ENCODE peak calls at places on chromosomes 7 and 10, in six cellular contexts. One of them, this sample, is unnamed.

GRCh38 chr10:58963101-58963534 is 213.3 kb upstream of the PHYHIPL start:
- DNase-seq in GM12891: no peak
- DNase-seq in testis: no peak
- DNase-seq in GM12892: no peak
- DNase-seq in H1: no peak
- DNase-seq in uterus: no peak
- DNase-seq in this sample: peak; percentile 21

GRCh38 chr10:52740913-52741675 is 31.5 kb downstream of the MBL2 start:
- DNase-seq in uterus: no peak
- DNase-seq in GM12891: no peak
- DNase-seq in testis: peak; percentile 76
- DNase-seq in GM12892: no peak
- DNase-seq in H1: peak; percentile 31
- DNase-seq in this sample: peak; percentile 44

GRCh38 chr7:22121702-22122474 is 176.2 kb upstream of the CDCA7L start:
- DNase-seq in GM12892: no peak
- DNase-seq in uterus: peak; percentile 44
- DNase-seq in testis: peak; percentile 60
- DNase-seq in GM12891: no peak
- DNase-seq in H1: no peak
- DNase-seq in this sample: no peak

GRCh38 chr10:30456262-30456661 is 22.3 kb downstream of the MAP3K8 start:
- DNase-seq in uterus: no peak
- DNase-seq in GM12892: no peak
- DNase-seq in H1: no peak
- DNase-seq in GM12891: no peak
- DNase-seq in testis: no peak
- DNase-seq in this sample: no peak

GRCh38 chr10:10778959-10779358 is 238.7 kb upstream of the CELF2 start:
- DNase-seq in testis: no peak
- DNase-seq in H1: no peak
- DNase-seq in GM12891: no peak
- DNase-seq in uterus: no peak
- DNase-seq in GM12892: no peak
- DNase-seq in this sample: no peak

GRCh38 chr7:38054199-38054598 is 123.8 kb upstream of the STARD3NL start:
- DNase-seq in GM12891: no peak
- DNase-seq in GM12892: no peak
- DNase-seq in uterus: no peak
- DNase-seq in H1: no peak
- DNase-seq in testis: peak; percentile 30
- DNase-seq in this sample: no peak

GRCh38 chr10:99461230-99461629 is 30.8 kb upstream of the GOT1 start:
- DNase-seq in testis: no peak
- DNase-seq in H1: no peak
- DNase-seq in GM12892: no peak
- DNase-seq in GM12891: no peak
- DNase-seq in uterus: no peak
- DNase-seq in this sample: no peak

GRCh38 chr7:149865437-149865836 is 8.3 kb upstream of the ATP6V0E2 start:
- DNase-seq in GM12891: no peak
- DNase-seq in GM12892: no peak
- DNase-seq in uterus: no peak
- DNase-seq in testis: no peak
- DNase-seq in H1: no peak
- DNase-seq in this sample: no peak

GRCh38 chr10:47024399-47025252 is 113.4 kb downstream of the PTPN20 start:
- DNase-seq in GM12891: peak; percentile 78
- DNase-seq in H1: peak; percentile 33
- DNase-seq in GM12892: peak; percentile 72
- DNase-seq in testis: peak; percentile 75
- DNase-seq in uterus: peak; percentile 53
- DNase-seq in this sample: peak; percentile 69

GRCh38 chr7:23106491-23106800 is 861 bp downstream of the KLHL7 start:
- DNase-seq in GM12891: no peak
- DNase-seq in uterus: no peak
- DNase-seq in testis: peak; percentile 75
- DNase-seq in GM12892: peak; percentile 16
- DNase-seq in H1: no peak
- DNase-seq in this sample: no peak

GRCh38 chr10:32981760-32982159 is 23.7 kb upstream of the ITGB1 start:
- DNase-seq in uterus: peak; percentile 65
- DNase-seq in testis: no peak
- DNase-seq in H1: no peak
- DNase-seq in GM12891: no peak
- DNase-seq in GM12892: no peak
- DNase-seq in this sample: no peak

GRCh38 chr7:120276720-120277119 is 3.7 kb downstream of the KCND2 start:
- DNase-seq in uterus: no peak
- DNase-seq in testis: no peak
- DNase-seq in GM12891: no peak
- DNase-seq in H1: no peak
- DNase-seq in GM12892: no peak
- DNase-seq in this sample: no peak

GRCh38 chr7:48173983-48174382 is 2.7 kb downstream of the ABCA13 start:
- DNase-seq in uterus: no peak
- DNase-seq in testis: no peak
- DNase-seq in GM12891: no peak
- DNase-seq in H1: no peak
- DNase-seq in GM12892: no peak
- DNase-seq in this sample: no peak

GRCh38 chr7:25124485-25125136 is 449 bp downstream of the CYCS start:
- DNase-seq in uterus: no peak
- DNase-seq in GM12892: no peak
- DNase-seq in H1: no peak
- DNase-seq in GM12891: no peak
- DNase-seq in testis: no peak
- DNase-seq in this sample: no peak

GRCh38 chr7:28093617-28094232 is 86.9 kb downstream of the JAZF1 start:
- DNase-seq in GM12891: peak; percentile 34
- DNase-seq in H1: peak; percentile 67
- DNase-seq in testis: peak; percentile 94
- DNase-seq in uterus: peak; percentile 83
- DNase-seq in GM12892: no peak
- DNase-seq in this sample: peak; percentile 62

GRCh38 chr7:79692015-79692414 is 238.5 kb upstream of the MAGI2 start:
- DNase-seq in uterus: no peak
- DNase-seq in H1: no peak
- DNase-seq in testis: no peak
- DNase-seq in GM12891: no peak
- DNase-seq in GM12892: no peak
- DNase-seq in this sample: no peak

GRCh38 chr7:155808551-155809331 is 3.5 kb downstream of the SHH start:
- DNase-seq in GM12892: no peak
- DNase-seq in uterus: no peak
- DNase-seq in GM12891: no peak
- DNase-seq in H1: no peak
- DNase-seq in testis: no peak
- DNase-seq in this sample: peak; percentile 54

DNA sequence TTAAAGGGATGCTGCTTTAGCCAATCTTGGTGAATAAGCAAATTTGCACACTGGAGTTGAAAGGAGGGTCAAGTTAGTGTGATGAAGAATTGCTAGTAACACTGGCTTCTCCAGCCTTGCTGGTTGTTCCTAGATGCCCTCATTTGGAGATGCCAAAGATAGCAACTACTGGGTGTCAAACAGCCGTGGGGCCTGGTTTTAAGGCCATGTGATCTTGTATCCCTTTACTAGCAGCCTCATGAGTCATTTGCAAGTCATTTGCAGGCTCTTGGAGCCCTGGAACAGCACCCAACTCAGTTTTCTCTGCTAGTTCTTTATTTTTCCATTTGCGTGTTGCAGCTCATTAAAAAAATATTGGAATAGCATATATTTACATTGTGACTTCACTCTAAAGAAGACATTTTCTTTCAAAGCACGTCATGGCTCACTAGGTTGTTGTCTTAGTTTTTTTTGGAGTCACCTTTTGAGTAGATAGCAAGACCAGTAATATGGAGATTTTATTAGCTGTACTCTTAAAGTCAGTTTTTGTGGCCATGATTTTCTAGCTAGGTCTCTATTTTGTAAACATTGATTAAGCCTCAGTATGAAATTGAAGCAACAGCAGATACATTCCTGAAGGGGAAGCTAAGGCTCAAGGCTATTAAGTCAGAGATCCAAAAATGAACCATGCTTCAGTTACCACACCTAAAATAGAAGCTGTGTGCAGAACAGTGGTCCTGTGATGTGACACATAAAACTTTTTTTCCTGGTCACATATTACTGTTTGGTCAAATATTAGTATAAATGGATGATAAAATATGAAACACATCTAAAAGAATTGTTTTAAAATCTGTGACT is 1.3 kb downstream of the LSMEM1 start:
- DNase-seq in GM12891: no peak
- DNase-seq in testis: no peak
- DNase-seq in GM12892: no peak
- DNase-seq in H1: peak; percentile 13
- DNase-seq in uterus: peak; percentile 45
- DNase-seq in this sample: peak; percentile 39
- TF ChIP-seq POLR2A in GM12891: no peak
- TF ChIP-seq POLR2A in testis: no peak
- TF ChIP-seq POLR2A in GM12892: no peak
- TF ChIP-seq POLR2A in H1: no peak
- TF ChIP-seq POLR2A in uterus: no peak
- TF ChIP-seq POLR2A in this sample: no peak

DNA sequence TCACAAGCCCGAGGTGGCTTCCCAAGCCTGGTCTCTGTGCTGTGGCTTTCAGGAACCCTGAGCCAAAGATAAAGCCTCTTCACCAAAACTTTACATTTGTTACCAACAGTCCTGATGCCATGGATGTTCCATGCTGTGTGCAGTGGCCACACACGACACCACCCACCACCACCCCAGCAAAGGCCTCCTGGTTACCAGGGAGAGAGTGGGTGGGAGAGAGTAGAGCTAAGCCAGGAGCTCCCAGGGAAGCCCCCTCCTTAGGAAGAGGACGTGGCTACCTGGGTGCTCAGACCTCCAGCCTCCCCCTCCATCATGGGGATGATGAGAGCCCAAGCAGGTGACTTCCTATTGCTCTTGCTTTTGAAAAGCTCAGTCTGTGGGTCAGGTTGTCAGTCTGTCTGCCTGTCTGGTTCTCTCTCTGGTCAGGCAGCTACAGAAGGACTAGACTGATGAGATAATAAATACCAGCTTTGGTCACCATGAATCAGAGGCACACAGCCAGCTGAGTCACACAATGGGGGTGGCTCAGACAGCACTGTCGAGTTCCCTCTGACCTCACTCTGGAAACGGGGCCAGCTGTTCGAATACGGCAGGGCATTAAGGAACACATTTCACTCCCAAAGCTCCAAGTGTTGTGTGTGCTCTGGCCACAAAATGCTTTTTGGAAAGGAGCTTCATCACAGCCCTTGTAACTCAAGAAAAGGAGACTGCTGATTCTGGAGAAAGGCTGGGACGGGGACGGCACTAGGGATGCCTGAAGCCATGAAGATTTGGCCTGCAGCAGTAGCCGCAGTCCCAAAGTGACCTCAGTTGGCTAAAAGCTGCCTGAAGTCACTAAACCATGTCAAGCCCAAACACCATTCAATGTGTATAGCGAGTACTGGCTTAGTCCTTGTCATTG is 166.0 kb downstream of the FANK1 start:
- DNase-seq in testis: peak; percentile 58
- DNase-seq in GM12891: no peak
- DNase-seq in uterus: peak; percentile 62
- DNase-seq in GM12892: no peak
- DNase-seq in H1: no peak
- DNase-seq in this sample: peak; percentile 89
- TF ChIP-seq POLR2A in testis: no peak
- TF ChIP-seq POLR2A in GM12891: no peak
- TF ChIP-seq POLR2A in uterus: no peak
- TF ChIP-seq POLR2A in GM12892: no peak
- TF ChIP-seq POLR2A in H1: no peak
- TF ChIP-seq POLR2A in this sample: no peak

DNA sequence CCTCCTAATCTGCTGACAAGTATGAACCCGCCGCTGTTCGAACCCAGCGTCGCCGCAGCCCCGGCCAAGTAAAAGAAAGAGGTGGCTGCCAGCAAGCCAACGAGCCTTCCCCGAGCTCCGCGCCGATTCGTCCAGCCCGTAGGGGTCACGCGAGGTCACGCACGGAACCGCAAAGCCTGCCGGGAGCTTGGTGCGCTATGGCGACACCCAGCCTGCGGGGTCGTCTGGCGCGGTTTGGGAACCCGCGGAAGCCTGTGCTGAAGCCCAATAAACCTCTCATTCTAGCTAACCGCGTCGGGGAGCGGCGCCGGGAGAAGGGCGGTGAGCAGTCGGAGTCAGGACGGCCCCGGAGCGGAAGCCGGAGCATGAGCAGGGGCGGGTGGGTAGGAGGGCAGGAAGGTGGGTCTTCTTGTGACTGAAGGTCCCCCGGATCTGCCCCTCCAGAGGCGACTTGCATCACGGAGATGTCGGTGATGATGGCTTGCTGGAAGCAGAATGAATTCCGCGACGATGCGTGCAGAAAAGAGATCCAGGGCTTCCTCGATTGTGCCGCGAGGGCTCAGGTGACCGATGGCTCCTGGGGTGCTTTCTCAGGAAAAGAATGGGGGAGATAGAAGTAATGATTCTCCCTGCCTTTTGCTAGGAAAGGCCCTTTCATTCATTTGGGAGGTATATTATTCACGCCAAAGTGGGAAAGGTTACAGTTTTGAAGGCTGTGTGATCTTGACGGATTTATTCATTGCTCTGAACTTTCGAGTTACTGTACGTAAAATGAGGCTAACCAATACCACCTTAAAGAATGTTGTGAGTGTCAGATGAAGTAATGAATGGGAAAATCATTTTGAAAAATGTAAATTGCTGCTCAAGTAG is at the start of gene CHCHD1:
- DNase-seq in GM12891: peak; percentile 81
- DNase-seq in H1: peak; percentile 47
- DNase-seq in testis: peak; percentile 94
- DNase-seq in GM12892: peak; percentile 88
- DNase-seq in uterus: peak; percentile 89
- DNase-seq in this sample: peak; percentile 94
- TF ChIP-seq POLR2A in GM12891: peak; percentile 89
- TF ChIP-seq POLR2A in H1: peak; percentile 93
- TF ChIP-seq POLR2A in testis: no peak
- TF ChIP-seq POLR2A in GM12892: peak; percentile 95
- TF ChIP-seq POLR2A in uterus: no peak
- TF ChIP-seq POLR2A in this sample: peak; percentile 83

DNA sequence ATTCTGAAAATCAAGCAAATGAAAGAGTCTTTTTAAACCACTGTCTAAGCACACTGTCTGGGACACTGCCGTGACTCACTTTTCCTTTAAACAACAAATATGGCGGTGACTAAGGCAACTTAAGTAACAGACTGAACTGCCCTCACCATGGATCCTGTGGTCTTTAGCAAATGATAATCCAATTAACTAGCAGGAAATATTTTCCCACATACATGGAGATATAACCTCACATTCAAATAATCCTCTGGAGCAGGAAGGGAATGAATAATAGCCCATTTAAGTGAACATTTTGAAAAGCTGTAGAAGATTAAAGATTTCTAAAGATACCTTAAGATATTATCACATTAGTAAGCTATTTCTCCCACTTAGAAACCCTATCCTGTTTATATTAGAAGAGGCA is 40.3 kb upstream of the LRRC17 start:
- DNase-seq in testis: no peak
- DNase-seq in H1: no peak
- DNase-seq in uterus: no peak
- DNase-seq in GM12892: no peak
- DNase-seq in GM12891: no peak
- DNase-seq in this sample: peak; percentile 30
- TF ChIP-seq POLR2A in testis: no peak
- TF ChIP-seq POLR2A in H1: no peak
- TF ChIP-seq POLR2A in uterus: no peak
- TF ChIP-seq POLR2A in GM12892: no peak
- TF ChIP-seq POLR2A in GM12891: no peak
- TF ChIP-seq POLR2A in this sample: no peak

This sample was measured in A549.